ENCODE peak calls at places on chromosome 2, in five cellular contexts. One of them, this sample, is unnamed.

GRCh38 chr2:215635071-215635787 is 199.4 kb upstream of the FN1 start:
- DNase-seq in H1: no peak
- DNase-seq in endothelial cell of umbilical vein: no peak
- DNase-seq in uterus: no peak
- DNase-seq in HCT116: no peak
- DNase-seq in this sample: no peak

GRCh38 chr2:158179660-158180059 is 78.0 kb downstream of the UPP2 start:
- DNase-seq in H1: no peak
- DNase-seq in endothelial cell of umbilical vein: peak
- DNase-seq in uterus: no peak
- DNase-seq in HCT116: peak
- DNase-seq in this sample: no peak

GRCh38 chr2:17813742-17814458 is 2.4 kb upstream of the MSGN1 start:
- DNase-seq in H1: no peak
- DNase-seq in endothelial cell of umbilical vein: no peak
- DNase-seq in uterus: peak
- DNase-seq in HCT116: no peak
- DNase-seq in this sample: no peak

GRCh38 chr2:133333189-133333588 is 235.1 kb downstream of the NCKAP5 start:
- DNase-seq in H1: no peak
- DNase-seq in endothelial cell of umbilical vein: no peak
- DNase-seq in uterus: no peak
- DNase-seq in HCT116: no peak
- DNase-seq in this sample: no peak

GRCh38 chr2:216687646-216688045 is 7.7 kb downstream of the IGFBP5 start:
- DNase-seq in H1: no peak
- DNase-seq in endothelial cell of umbilical vein: no peak
- DNase-seq in uterus: peak
- DNase-seq in HCT116: peak
- DNase-seq in this sample: no peak

GRCh38 chr2:112692496-112692911 is 28.3 kb upstream of the NT5DC4 start:
- DNase-seq in H1: peak
- DNase-seq in endothelial cell of umbilical vein: peak
- DNase-seq in uterus: no peak
- DNase-seq in HCT116: peak
- DNase-seq in this sample: peak

GRCh38 chr2:96105152-96105915 is 11.0 kb downstream of the ADRA2B start:
- DNase-seq in H1: no peak
- DNase-seq in endothelial cell of umbilical vein: no peak
- DNase-seq in uterus: no peak
- DNase-seq in HCT116: no peak
- DNase-seq in this sample: no peak

GRCh38 chr2:98172150-98172765 is 85.3 kb downstream of the VWA3B start:
- DNase-seq in H1: no peak
- DNase-seq in endothelial cell of umbilical vein: no peak
- DNase-seq in uterus: no peak
- DNase-seq in HCT116: no peak
- DNase-seq in this sample: no peak

GRCh38 chr2:186570587-186570986 is 19.3 kb upstream of the ITGAV start:
- DNase-seq in H1: no peak
- DNase-seq in endothelial cell of umbilical vein: peak
- DNase-seq in uterus: no peak
- DNase-seq in HCT116: no peak
- DNase-seq in this sample: no peak

GRCh38 chr2:5022056-5022455 is 670.1 kb upstream of the SOX11 start:
- DNase-seq in H1: no peak
- DNase-seq in endothelial cell of umbilical vein: no peak
- DNase-seq in uterus: no peak
- DNase-seq in HCT116: no peak
- DNase-seq in this sample: no peak

GRCh38 chr2:190585000-190585678 is 50.6 kb upstream of the NEMP2 start:
- DNase-seq in H1: no peak
- DNase-seq in endothelial cell of umbilical vein: no peak
- DNase-seq in uterus: no peak
- DNase-seq in HCT116: no peak
- DNase-seq in this sample: no peak

GRCh38 chr2:227388537-227389011 is 825 bp upstream of the SCYGR1 start:
- DNase-seq in H1: no peak
- DNase-seq in endothelial cell of umbilical vein: no peak
- DNase-seq in uterus: no peak
- DNase-seq in HCT116: no peak
- DNase-seq in this sample: peak

GRCh38 chr2:88860421-88861075 is 169.1 kb downstream of the RPIA start:
- DNase-seq in H1: no peak
- DNase-seq in endothelial cell of umbilical vein: no peak
- DNase-seq in uterus: no peak
- DNase-seq in HCT116: no peak
- DNase-seq in this sample: no peak

GRCh38 chr2:88856409-88857135 is 165.1 kb downstream of the RPIA start:
- DNase-seq in H1: no peak
- DNase-seq in endothelial cell of umbilical vein: no peak
- DNase-seq in uterus: no peak
- DNase-seq in HCT116: no peak
- DNase-seq in this sample: no peak

GRCh38 chr2:88857951-88858406 is 166.5 kb downstream of the RPIA start:
- DNase-seq in H1: no peak
- DNase-seq in endothelial cell of umbilical vein: peak
- DNase-seq in uterus: no peak
- DNase-seq in HCT116: no peak
- DNase-seq in this sample: no peak

GRCh38 chr2:88857274-88857741 is 165.8 kb downstream of the RPIA start:
- DNase-seq in H1: no peak
- DNase-seq in endothelial cell of umbilical vein: no peak
- DNase-seq in uterus: no peak
- DNase-seq in HCT116: no peak
- DNase-seq in this sample: no peak

GRCh38 chr2:88859461-88859860 is 168.0 kb downstream of the RPIA start:
- DNase-seq in H1: no peak
- DNase-seq in endothelial cell of umbilical vein: no peak
- DNase-seq in uterus: no peak
- DNase-seq in HCT116: no peak
- DNase-seq in this sample: no peak
- TF ChIP-seq POLR2A in H1: no peak
- TF ChIP-seq POLR2A in endothelial cell of umbilical vein: no peak
- TF ChIP-seq POLR2A in uterus: no peak
- TF ChIP-seq POLR2A in HCT116: no peak
- TF ChIP-seq POLR2A in this sample: no peak

GRCh38 chr2:8840475-8841091 is 3.2 kb upstream of the KIDINS220 start:
- DNase-seq in H1: no peak
- DNase-seq in endothelial cell of umbilical vein: no peak
- DNase-seq in uterus: no peak
- DNase-seq in HCT116: no peak
- DNase-seq in this sample: no peak

GRCh38 chr2:8833863-8834262 is 3.5 kb downstream of the KIDINS220 start:
- DNase-seq in H1: no peak
- DNase-seq in endothelial cell of umbilical vein: no peak
- DNase-seq in uterus: no peak
- DNase-seq in HCT116: no peak
- DNase-seq in this sample: no peak

GRCh38 chr2:8837795-8838140 is 355 bp upstream of the KIDINS220 start:
- DNase-seq in H1: no peak
- DNase-seq in endothelial cell of umbilical vein: no peak
- DNase-seq in uterus: peak
- DNase-seq in HCT116: no peak
- DNase-seq in this sample: no peak

GRCh38 chr2:8839189-8839965 is 2.0 kb upstream of the KIDINS220 start:
- DNase-seq in H1: no peak
- DNase-seq in endothelial cell of umbilical vein: no peak
- DNase-seq in uterus: no peak
- DNase-seq in HCT116: no peak
- DNase-seq in this sample: no peak

GRCh38 chr2:8836979-8837794 is at the start of gene KIDINS220:
- DNase-seq in H1: peak
- DNase-seq in endothelial cell of umbilical vein: peak
- DNase-seq in uterus: peak
- DNase-seq in HCT116: peak
- DNase-seq in this sample: peak
- TF ChIP-seq POLR2A in H1: no peak
- TF ChIP-seq POLR2A in endothelial cell of umbilical vein: peak
- TF ChIP-seq POLR2A in uterus: peak
- TF ChIP-seq POLR2A in HCT116: no peak
- TF ChIP-seq POLR2A in this sample: peak

GRCh38 chr2:26033769-26034596 is at the start of gene RAB10:
- DNase-seq in H1: peak
- DNase-seq in endothelial cell of umbilical vein: peak
- DNase-seq in uterus: peak
- DNase-seq in HCT116: peak
- DNase-seq in this sample: peak
- TF ChIP-seq POLR2A in H1: peak
- TF ChIP-seq POLR2A in endothelial cell of umbilical vein: peak
- TF ChIP-seq POLR2A in uterus: peak
- TF ChIP-seq POLR2A in HCT116: peak
- TF ChIP-seq POLR2A in this sample: peak

DNA sequence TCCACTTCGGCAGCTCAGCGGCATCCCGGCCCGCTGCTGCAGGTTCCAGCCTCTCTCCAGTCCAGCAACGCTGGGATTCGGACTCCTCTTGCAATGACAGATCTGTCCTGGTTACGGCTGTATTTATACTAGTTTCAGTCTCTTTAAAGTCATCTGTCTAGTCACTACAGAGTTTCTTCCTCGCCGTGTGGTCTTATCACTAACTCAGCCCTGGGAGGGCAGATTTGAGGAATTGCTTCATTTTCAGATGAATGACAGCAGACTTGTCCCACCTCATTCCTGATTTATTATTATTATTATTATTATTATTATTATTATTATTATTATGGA is 2.2 kb downstream of the KLHL29 start:
- DNase-seq in H1: no peak
- DNase-seq in endothelial cell of umbilical vein: no peak
- DNase-seq in uterus: no peak
- DNase-seq in HCT116: no peak
- DNase-seq in this sample: no peak
- TF ChIP-seq POLR2A in H1: no peak
- TF ChIP-seq POLR2A in endothelial cell of umbilical vein: no peak
- TF ChIP-seq POLR2A in uterus: no peak
- TF ChIP-seq POLR2A in HCT116: no peak
- TF ChIP-seq POLR2A in this sample: no peak

GRCh38 chr2:161308178-161308955 is at the start of gene PSMD14:
- DNase-seq in H1: peak
- DNase-seq in endothelial cell of umbilical vein: peak
- DNase-seq in uterus: peak
- DNase-seq in HCT116: peak
- DNase-seq in this sample: peak
- TF ChIP-seq POLR2A in H1: no peak
- TF ChIP-seq POLR2A in endothelial cell of umbilical vein: peak
- TF ChIP-seq POLR2A in uterus: peak
- TF ChIP-seq POLR2A in HCT116: peak
- TF ChIP-seq POLR2A in this sample: peak

GRCh38 chr2:68734688-68735525 is at the start of gene ARHGAP25:
- DNase-seq in H1: no peak
- DNase-seq in endothelial cell of umbilical vein: no peak
- DNase-seq in uterus: no peak
- DNase-seq in HCT116: no peak
- DNase-seq in this sample: no peak
- TF ChIP-seq POLR2A in H1: no peak
- TF ChIP-seq POLR2A in endothelial cell of umbilical vein: no peak
- TF ChIP-seq POLR2A in uterus: no peak
- TF ChIP-seq POLR2A in HCT116: no peak
- TF ChIP-seq POLR2A in this sample: no peak

DNA sequence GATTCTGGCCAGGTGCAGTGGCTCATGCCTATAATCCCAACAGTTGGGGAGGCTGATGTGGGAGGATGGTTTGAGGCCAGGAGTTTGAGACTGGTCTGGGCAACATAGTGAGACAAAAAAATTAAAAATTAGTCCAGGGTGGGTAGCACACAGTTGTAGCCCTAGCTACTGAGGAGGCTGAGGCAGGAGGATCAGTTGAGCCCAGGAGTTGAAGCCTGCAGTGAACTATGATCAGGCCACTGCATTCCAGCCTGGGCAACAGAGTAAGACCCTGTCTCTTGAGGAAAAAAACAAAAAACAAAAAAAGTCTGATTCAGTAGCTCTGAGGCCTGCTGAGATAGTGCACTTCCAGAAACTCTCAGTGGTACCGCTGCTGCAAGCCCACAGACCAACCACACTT is 7.9 kb upstream of the TET3 start:
- DNase-seq in H1: no peak
- DNase-seq in endothelial cell of umbilical vein: no peak
- DNase-seq in uterus: no peak
- DNase-seq in HCT116: no peak
- DNase-seq in this sample: no peak
- TF ChIP-seq POLR2A in H1: no peak
- TF ChIP-seq POLR2A in endothelial cell of umbilical vein: no peak
- TF ChIP-seq POLR2A in uterus: no peak
- TF ChIP-seq POLR2A in HCT116: no peak
- TF ChIP-seq POLR2A in this sample: no peak

GRCh38 chr2:25230626-25231311 is 62.4 kb upstream of the POMC start:
- DNase-seq in H1: no peak
- DNase-seq in endothelial cell of umbilical vein: no peak
- DNase-seq in uterus: no peak
- DNase-seq in HCT116: no peak
- DNase-seq in this sample: no peak
- TF ChIP-seq POLR2A in H1: no peak
- TF ChIP-seq POLR2A in endothelial cell of umbilical vein: no peak
- TF ChIP-seq POLR2A in uterus: no peak
- TF ChIP-seq POLR2A in HCT116: no peak
- TF ChIP-seq POLR2A in this sample: no peak

This sample was measured in H54.